ENCODE peak calls at places on chromosomes 5 and 9, in six cellular contexts. R is suprapubic skin, P is H1, M is ovary, D is stomach, K is A549. B is an unnamed sample.

GRCh38 chr9:93911871-93912554 is 43.1 kb downstream of the BARX1 start:
- DNase-seq in R (no peak), P (no peak), M (no peak), D (peak), K (no peak), B (no peak)

GRCh38 chr5:114450516-114450909 is 88.6 kb downstream of the KCNN2 start:
- DNase-seq in R (no peak), P (no peak), M (no peak), D (no peak), K (peak), B (no peak)

GRCh38 chr9:131046581-131047202 is 37.7 kb downstream of the LAMC3 start:
- DNase-seq in R (no peak), P (peak), M (peak), D (peak), K (peak), B (peak)

GRCh38 chr5:15992918-15993317 is 186.7 kb downstream of the MARCHF11 start:
- DNase-seq in R (no peak), P (no peak), M (no peak), D (no peak), K (no peak), B (no peak)

GRCh38 chr5:170631471-170632195 is 127.8 kb downstream of the KCNIP1 start:
- DNase-seq in R (no peak), P (no peak), M (no peak), D (no peak), K (peak), B (peak)

GRCh38 chr9:116345393-116345792 is 191.8 kb downstream of the PAPPA start:
- DNase-seq in R (no peak), P (no peak), M (no peak), D (no peak), K (no peak), B (no peak)

GRCh38 chr9:121607434-121608248 is 43.8 kb upstream of the DAB2IP start:
- DNase-seq in R (no peak), P (no peak), M (no peak), D (no peak), K (no peak), B (no peak)

GRCh38 chr9:126563556-126563955 is 50.2 kb upstream of the LMX1B start:
- DNase-seq in R (no peak), P (no peak), M (no peak), D (no peak), K (no peak), B (no peak)

GRCh38 chr9:70901741-70902140 is 219.7 kb downstream of the TRPM3 start:
- DNase-seq in R (no peak), P (no peak), M (no peak), D (no peak), K (no peak), B (no peak)

GRCh38 chr5:59020611-59021285 is 437.9 kb downstream of the RAB3C start:
- DNase-seq in R (no peak), P (no peak), M (no peak), D (no peak), K (no peak), B (no peak)

GRCh38 chr5:105677291-105677690 is 1993.4 kb downstream of the EFNA5 start:
- DNase-seq in R (no peak), P (no peak), M (no peak), D (no peak), K (no peak), B (no peak)

GRCh38 chr5:29882036-29882435 is 1311.5 kb upstream of the CDH6 start:
- DNase-seq in R (no peak), P (no peak), M (no peak), D (no peak), K (no peak), B (no peak)

GRCh38 chr5:32458799-32459400 is 14.4 kb upstream of the ZFR start:
- DNase-seq in R (no peak), P (no peak), M (no peak), D (no peak), K (no peak), B (no peak)

GRCh38 chr5:80255752-80256479 is at the start of gene SERINC5:
- DNase-seq in R (peak), P (peak), M (peak), D (peak), K (peak), B (peak)
- TF ChIP-seq EP300 in R (no peak), P (no peak), M (peak), D (no peak), K (no peak), B (peak)

GRCh38 chr5:150022163-150022540 is 21.6 kb downstream of the HMGXB3 start:
- DNase-seq in R (no peak), P (no peak), M (no peak), D (no peak), K (no peak), B (no peak)
- TF ChIP-seq EP300 in R (no peak), P (no peak), M (no peak), D (no peak), K (no peak), B (peak)

GRCh38 chr9:3827175-3827574 is 301.4 kb upstream of the RFX3 start:
- DNase-seq in R (no peak), P (no peak), M (no peak), D (peak), K (no peak), B (no peak)
- TF ChIP-seq EP300 in R (no peak), P (no peak), M (no peak), D (no peak), K (no peak), B (peak)

DNA sequence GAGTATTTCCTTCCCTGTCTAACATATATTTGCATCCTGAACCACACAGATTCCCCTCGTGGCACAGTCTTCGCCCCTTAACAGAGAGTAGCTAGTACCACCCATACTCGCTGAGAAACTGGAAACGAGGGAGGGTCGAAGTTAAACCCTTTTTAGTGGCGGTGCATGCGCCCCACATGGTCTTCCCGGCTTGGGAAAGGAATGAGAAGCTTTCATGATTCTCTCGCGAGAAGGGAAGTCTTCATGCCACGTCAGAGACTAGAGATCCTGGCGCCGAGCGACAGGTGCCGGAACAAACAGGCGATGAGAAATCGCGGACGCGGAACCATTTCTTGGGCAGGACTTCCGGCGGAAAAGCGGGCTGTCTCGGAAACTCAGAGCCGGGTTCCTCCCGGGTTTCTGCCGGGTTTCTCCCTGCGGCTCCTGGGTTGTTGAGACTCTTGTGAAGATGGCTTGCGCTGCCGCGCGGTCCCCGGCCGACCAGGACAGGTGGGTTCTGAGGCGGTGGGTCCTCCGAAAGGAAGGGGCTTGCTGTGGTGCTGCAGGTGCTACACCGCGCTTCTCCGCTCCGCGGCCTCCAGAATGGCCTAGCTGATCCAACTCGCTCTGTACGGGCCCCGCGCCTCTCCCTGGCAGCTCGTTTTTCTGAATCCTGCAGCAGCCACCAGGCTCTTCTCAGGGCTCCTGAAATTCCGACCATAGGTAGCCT is at the start of gene SRP19:
- DNase-seq in R (peak), P (peak), M (peak), D (peak), K (peak), B (peak)
- TF ChIP-seq EP300 in R (peak), P (no peak), M (no peak), D (no peak), K (no peak), B (no peak)

GRCh38 chr9:113376634-113377531 is at the start of gene HDHD3:
- DNase-seq in R (peak), P (peak), M (peak), D (peak), K (peak), B (peak)

GRCh38 chr9:113387560-113388230 is 10.9 kb upstream of the HDHD3 start:
- DNase-seq in R (no peak), P (no peak), M (no peak), D (peak), K (no peak), B (no peak)

GRCh38 chr9:113380869-113381378 is 4.1 kb upstream of the HDHD3 start:
- DNase-seq in R (no peak), P (no peak), M (no peak), D (no peak), K (no peak), B (no peak)

GRCh38 chr9:113386571-113387393 is 10.0 kb upstream of the HDHD3 start:
- DNase-seq in R (no peak), P (no peak), M (no peak), D (no peak), K (no peak), B (no peak)

DNA sequence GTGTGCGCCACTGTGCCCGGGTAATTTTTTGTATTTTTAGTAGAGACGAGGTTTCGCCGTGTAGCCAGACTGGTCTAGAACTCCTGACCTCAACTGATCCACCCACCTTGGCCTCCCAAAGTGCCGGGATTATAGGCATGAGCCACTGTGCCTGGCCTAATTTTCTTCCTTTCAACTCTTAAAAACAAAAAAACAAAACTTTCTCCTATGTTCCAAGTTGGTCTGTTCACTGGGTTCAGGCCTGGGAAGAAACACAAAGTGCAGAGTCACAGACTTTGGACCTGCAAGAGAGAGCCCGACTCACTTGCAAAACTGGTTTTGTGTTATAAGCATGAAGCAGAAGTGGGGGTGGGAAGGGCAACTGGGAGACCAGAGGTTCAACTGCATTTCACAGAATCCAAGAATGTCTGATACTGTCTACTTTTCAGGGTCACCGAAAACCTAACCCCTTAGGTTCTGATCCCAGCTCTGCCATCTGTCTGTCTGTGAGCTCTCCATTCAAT is 5.2 kb upstream of the HDHD3 start:
- DNase-seq in R (no peak), P (no peak), M (no peak), D (peak), K (no peak), B (peak)
- TF ChIP-seq EP300 in R (no peak), P (no peak), M (no peak), D (no peak), K (no peak), B (no peak)

DNA sequence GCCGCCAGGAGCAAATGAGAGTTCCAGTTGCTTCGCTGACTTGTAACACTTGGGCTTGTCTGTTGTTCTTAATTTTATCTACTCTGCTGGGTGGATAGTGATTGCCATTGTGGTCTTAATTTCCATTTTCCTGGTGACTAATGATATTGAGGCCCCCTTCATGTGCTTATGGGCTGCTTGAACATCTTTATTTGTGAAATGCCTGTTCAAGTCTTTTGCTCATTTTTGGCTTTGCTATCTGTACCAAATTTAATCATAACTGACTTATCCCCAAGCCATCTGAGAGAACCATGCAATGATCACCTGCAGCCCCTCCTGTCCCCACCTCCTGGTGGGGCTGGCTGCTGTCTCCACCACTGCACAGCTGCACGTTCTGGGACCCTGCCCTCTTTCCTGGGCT is 20.5 kb downstream of the STC2 start:
- DNase-seq in R (no peak), P (no peak), M (no peak), D (no peak), K (no peak), B (no peak)
- TF ChIP-seq EP300 in R (no peak), P (no peak), M (no peak), D (no peak), K (no peak), B (no peak)

GRCh38 chr9:110517483-110517882 is 62.1 kb downstream of the SVEP1 start:
- DNase-seq in R (no peak), P (no peak), M (no peak), D (no peak), K (no peak), B (no peak)

GRCh38 chr9:110521211-110521610 is 58.3 kb downstream of the SVEP1 start:
- DNase-seq in R (no peak), P (no peak), M (no peak), D (no peak), K (no peak), B (no peak)

GRCh38 chr9:110514861-110515260 is 64.7 kb downstream of the SVEP1 start:
- DNase-seq in R (no peak), P (no peak), M (no peak), D (no peak), K (no peak), B (no peak)

DNA sequence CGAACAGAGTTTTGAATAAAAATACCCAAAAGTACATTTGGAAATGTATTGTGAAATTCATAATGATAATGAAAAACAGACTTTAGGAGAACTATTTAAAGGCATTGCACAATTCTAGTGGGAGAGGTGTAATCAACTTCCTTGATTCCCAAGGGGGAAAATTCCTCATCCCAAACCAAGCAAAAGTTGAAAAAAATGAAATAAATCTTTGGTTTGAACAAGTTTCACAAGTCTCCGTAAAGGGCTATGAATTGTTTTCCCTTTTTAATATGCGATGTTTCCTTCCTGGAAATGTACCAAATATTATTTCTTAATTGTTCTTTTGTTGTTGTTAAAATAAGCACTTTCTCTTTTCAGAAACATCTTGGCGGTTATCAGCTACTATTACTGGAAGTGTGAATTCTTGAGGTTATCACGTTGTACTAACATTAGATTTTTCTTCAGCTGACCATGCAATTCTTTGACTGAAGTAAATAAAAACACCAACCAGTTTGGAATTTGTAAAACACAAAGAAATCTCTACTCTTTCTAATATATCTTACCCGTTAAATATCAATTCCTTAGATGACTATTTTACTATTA is 59.3 kb downstream of the SVEP1 start:
- DNase-seq in R (no peak), P (no peak), M (no peak), D (no peak), K (no peak), B (no peak)
- TF ChIP-seq EP300 in R (no peak), P (no peak), M (peak), D (no peak), K (no peak), B (no peak)

GRCh38 chr9:115142090-115142489 is 24.1 kb upstream of the TNC start:
- DNase-seq in R (no peak), P (no peak), M (no peak), D (no peak), K (no peak), B (no peak)

GRCh38 chr9:115142502-115143265 is 24.7 kb upstream of the TNC start:
- DNase-seq in R (no peak), P (no peak), M (no peak), D (no peak), K (no peak), B (no peak)

GRCh38 chr9:115143689-115144088 is 25.7 kb upstream of the TNC start:
- DNase-seq in R (no peak), P (no peak), M (no peak), D (no peak), K (no peak), B (no peak)

GRCh38 chr9:115144706-115145105 is 26.7 kb upstream of the TNC start:
- DNase-seq in R (no peak), P (no peak), M (no peak), D (no peak), K (no peak), B (no peak)

GRCh38 chr9:115146581-115147021 is 28.6 kb upstream of the TNC start:
- DNase-seq in R (no peak), P (no peak), M (no peak), D (no peak), K (no peak), B (no peak)
- TF ChIP-seq EP300 in R (peak), P (no peak), M (peak), D (peak), K (no peak), B (no peak)

B was measured in upper lobe of left lung.